ENCODE peak calls at places on chromosomes 1 and 21, in four cellular contexts. C is fibroblast of mammary gland, V is ascending aorta, X is progenitor cell of endocrine pancreas. U is an unnamed sample.

GRCh38 chr1:173477286-173478098 is at the start of gene PRDX6:
- DNase-seq in C (peak; percentile 41), V (peak; percentile 94), X (peak; percentile 37), U (peak; percentile 85)

GRCh38 chr1:235417101-235417697 is 50.0 kb downstream of the TBCE start:
- DNase-seq in C (peak; percentile 86), V (peak; percentile 86), X (peak; percentile 47), U (no peak)

GRCh38 chr1:187252923-187253322 is 424.2 kb downstream of the PLA2G4A start:
- DNase-seq in C (no peak), V (no peak), X (no peak), U (no peak)

GRCh38 chr1:189908113-189908512 is 569.6 kb downstream of the BRINP3 start:
- DNase-seq in C (no peak), V (no peak), X (no peak), U (no peak)

GRCh38 chr21:42637602-42638041 is 15.8 kb upstream of the PDE9A start:
- DNase-seq in C (no peak), V (no peak), X (no peak), U (no peak)

GRCh38 chr1:224170748-224171478 is 12.1 kb upstream of the DEGS1 start:
- DNase-seq in C (peak; percentile 24), V (no peak), X (no peak), U (no peak)

GRCh38 chr1:27527223-27527856 is 37.4 kb upstream of the WASF2 start:
- DNase-seq in C (no peak), V (no peak), X (peak; percentile 43), U (no peak)

GRCh38 chr1:54273837-54274192 is 73.8 kb downstream of the MRPL37 start:
- DNase-seq in C (peak; percentile 43), V (peak; percentile 78), X (no peak), U (no peak)

GRCh38 chr1:50308883-50309282 is 114.4 kb downstream of the DMRTA2 start:
- DNase-seq in C (peak; percentile 17), V (no peak), X (peak; percentile 61), U (no peak)

GRCh38 chr1:17926906-17927305 is 171.8 kb downstream of the ACTL8 start:
- DNase-seq in C (no peak), V (no peak), X (no peak), U (no peak)

GRCh38 chr21:26844258-26845065 is 747 bp downstream of the ADAMTS1 start:
- DNase-seq in C (no peak), V (peak; percentile 70), X (peak; percentile 51), U (no peak)

GRCh38 chr1:10738125-10738746 is 58.2 kb downstream of the CASZ1 start:
- DNase-seq in C (no peak), V (no peak), X (no peak), U (no peak)

GRCh38 chr1:1869459-1869858 is 21.4 kb downstream of the GNB1 start:
- DNase-seq in C (no peak), V (no peak), X (no peak), U (no peak)

GRCh38 chr1:211876849-211877248 is 46.3 kb upstream of the LPGAT1 start:
- DNase-seq in C (no peak), V (no peak), X (no peak), U (no peak)

GRCh38 chr1:213984387-213985180 is 3.2 kb upstream of the PROX1 start:
- DNase-seq in C (no peak), V (no peak), X (no peak), U (no peak)

GRCh38 chr1:116889417-116889816 is 20.3 kb upstream of the PTGFRN start:
- DNase-seq in C (no peak), V (no peak), X (no peak), U (no peak)

GRCh38 chr1:47656719-47657685 is 219.2 kb downstream of the FOXD2 start:
- DNase-seq in C (peak; percentile 13), V (peak; percentile 96), X (no peak), U (peak; percentile 51)

GRCh38 chr1:36728846-36729245 is 246.1 kb upstream of the CSF3R start:
- DNase-seq in C (no peak), V (peak; percentile 19), X (no peak), U (peak; percentile 47)

GRCh38 chr1:68269637-68270430 is 37.5 kb upstream of the WLS start:
- DNase-seq in C (peak; percentile 32), V (no peak), X (no peak), U (no peak)

GRCh38 chr1:153919879-153920852 is 2.6 kb downstream of the GATAD2B start:
- DNase-seq in C (peak; percentile 53), V (no peak), X (no peak), U (no peak)

GRCh38 chr1:248114890-248115289 is 19.9 kb downstream of the OR2L13 start:
- DNase-seq in C (peak; percentile 5), V (no peak), X (no peak), U (no peak)

GRCh38 chr21:37909936-37910335 is 6.3 kb downstream of the KCNJ6 start:
- DNase-seq in C (no peak), V (no peak), X (no peak), U (no peak)
- TF ChIP-seq CTCF in C (no peak), V (no peak), X (no peak), U (no peak)

GRCh38 chr1:221416723-221417122 is 325.2 kb downstream of the DUSP10 start:
- DNase-seq in C (no peak), V (no peak), X (no peak), U (no peak)

GRCh38 chr1:221415626-221416025 is 326.3 kb downstream of the DUSP10 start:
- DNase-seq in C (no peak), V (no peak), X (no peak), U (no peak)

GRCh38 chr1:221419513-221420088 is 322.3 kb downstream of the DUSP10 start:
- DNase-seq in C (peak; percentile 96), V (no peak), X (no peak), U (no peak)

GRCh38 chr1:221418346-221418745 is 323.5 kb downstream of the DUSP10 start:
- DNase-seq in C (peak; percentile 25), V (no peak), X (no peak), U (no peak)
- TF ChIP-seq CTCF in C (no peak), V (no peak), X (no peak), U (no peak)

GRCh38 chr1:24908591-24909259 is 21.4 kb downstream of the RUNX3 start:
- DNase-seq in C (no peak), V (no peak), X (no peak), U (no peak)
- TF ChIP-seq CTCF in C (no peak), V (no peak), X (no peak), U (no peak)

GRCh38 chr1:145773423-145773822 is 50.5 kb downstream of the RNF115 start:
- DNase-seq in C (no peak), V (no peak), X (no peak), U (no peak)

DNA sequence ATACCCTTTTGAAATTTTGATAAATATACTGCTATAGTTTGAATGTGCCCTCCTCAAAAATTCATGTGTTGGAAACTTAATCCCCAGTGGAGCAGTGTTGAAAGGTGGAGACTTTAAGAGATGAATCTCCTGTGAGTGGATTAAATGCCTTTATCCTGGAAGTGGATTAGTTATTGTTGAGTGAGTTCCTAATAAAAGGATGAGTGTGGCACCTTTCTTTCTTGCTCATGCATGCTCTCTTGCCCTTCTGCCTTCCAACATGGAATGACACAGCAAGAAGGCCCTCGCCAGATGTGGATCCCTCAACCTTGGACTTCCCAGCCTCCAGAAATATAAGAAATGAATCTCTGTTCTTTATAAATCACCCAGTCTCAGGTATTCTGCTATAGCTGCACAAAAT is 51.8 kb downstream of the CD160 start:
- DNase-seq in C (peak; percentile 25), V (no peak), X (no peak), U (no peak)
- TF ChIP-seq CTCF in C (no peak), V (no peak), X (no peak), U (no peak)